ENCODE peak calls at places on chromosomes 16 and 17, in six cellular contexts. One of them, this sample, is unnamed. For H3K4me1, the result is how much of the 10 kb centered on the place peaks cover.

GRCh38 chr17:35265071-35265470 is 22.2 kb downstream of the SLFN5 start:
- DNase-seq in A549: no peak
- DNase-seq in fibroblast of lung: no peak
- DNase-seq in RWPE2: no peak
- DNase-seq in IMR-90: no peak
- DNase-seq in uterus: no peak
- DNase-seq in this sample: no peak

GRCh38 chr17:44982113-44982702 is 14.1 kb upstream of the C1QL1 start:
- DNase-seq in RWPE2: no peak
- DNase-seq in IMR-90: no peak
- DNase-seq in uterus: no peak
- DNase-seq in A549: no peak
- DNase-seq in fibroblast of lung: no peak
- DNase-seq in this sample: no peak

GRCh38 chr17:9227819-9228407 is 206.6 kb downstream of the NTN1 start:
- DNase-seq in RWPE2: no peak
- DNase-seq in fibroblast of lung: no peak
- DNase-seq in A549: no peak
- DNase-seq in uterus: no peak
- DNase-seq in IMR-90: no peak
- DNase-seq in this sample: no peak

GRCh38 chr16:50457423-50457822 is 88.6 kb upstream of the BRD7 start:
- DNase-seq in A549: no peak
- DNase-seq in uterus: no peak
- DNase-seq in fibroblast of lung: no peak
- DNase-seq in IMR-90: no peak
- DNase-seq in RWPE2: no peak
- DNase-seq in this sample: no peak

GRCh38 chr17:60993497-60993896 is 315.8 kb downstream of the BCAS3 start:
- DNase-seq in IMR-90: no peak
- DNase-seq in fibroblast of lung: no peak
- DNase-seq in RWPE2: no peak
- DNase-seq in uterus: no peak
- DNase-seq in A549: no peak
- DNase-seq in this sample: no peak

GRCh38 chr17:52209507-52209906 is 51.0 kb upstream of the CA10 start:
- DNase-seq in fibroblast of lung: no peak
- DNase-seq in RWPE2: no peak
- DNase-seq in IMR-90: no peak
- DNase-seq in uterus: no peak
- DNase-seq in A549: no peak
- DNase-seq in this sample: no peak

GRCh38 chr16:3080024-3080423 is 14.6 kb downstream of the IL32 start:
- DNase-seq in RWPE2: no peak
- DNase-seq in fibroblast of lung: no peak
- DNase-seq in IMR-90: no peak
- DNase-seq in A549: no peak
- DNase-seq in uterus: no peak
- DNase-seq in this sample: no peak

GRCh38 chr17:74713199-74713755 is 554 bp upstream of the CD300LF start:
- DNase-seq in IMR-90: no peak
- DNase-seq in fibroblast of lung: no peak
- DNase-seq in RWPE2: no peak
- DNase-seq in A549: no peak
- DNase-seq in uterus: no peak
- DNase-seq in this sample: no peak

GRCh38 chr17:41082565-41083136 is 1.3 kb upstream of the KRTAP4-7 start:
- DNase-seq in IMR-90: peak
- DNase-seq in RWPE2: no peak
- DNase-seq in uterus: no peak
- DNase-seq in fibroblast of lung: peak
- DNase-seq in A549: peak
- DNase-seq in this sample: no peak

GRCh38 chr16:81889896-81890634 is 111.0 kb downstream of the PLCG2 start:
- DNase-seq in RWPE2: no peak
- DNase-seq in IMR-90: peak
- DNase-seq in fibroblast of lung: peak
- DNase-seq in uterus: peak
- DNase-seq in A549: peak
- DNase-seq in this sample: peak

GRCh38 chr17:82879241-82879640 is 39.4 kb upstream of the ZNF750 start:
- DNase-seq in uterus: no peak
- DNase-seq in fibroblast of lung: no peak
- DNase-seq in RWPE2: no peak
- DNase-seq in IMR-90: no peak
- DNase-seq in A549: no peak
- DNase-seq in this sample: peak

GRCh38 chr16:28237754-28238357 is 26.1 kb upstream of the XPO6 start:
- DNase-seq in A549: peak
- DNase-seq in fibroblast of lung: no peak
- DNase-seq in uterus: no peak
- DNase-seq in RWPE2: no peak
- DNase-seq in IMR-90: no peak
- DNase-seq in this sample: no peak

GRCh38 chr17:80773243-80773991 is 218.2 kb upstream of the CHMP6 start:
- DNase-seq in IMR-90: peak
- DNase-seq in A549: no peak
- DNase-seq in uterus: no peak
- DNase-seq in RWPE2: no peak
- DNase-seq in fibroblast of lung: peak
- DNase-seq in this sample: no peak

GRCh38 chr16:54331241-54332002 is 44.8 kb upstream of the IRX3 start:
- DNase-seq in A549: no peak
- DNase-seq in IMR-90: no peak
- DNase-seq in fibroblast of lung: no peak
- DNase-seq in RWPE2: no peak
- DNase-seq in uterus: no peak
- DNase-seq in this sample: no peak

GRCh38 chr17:56918916-56919315 is 5.1 kb upstream of the TRIM25 start:
- DNase-seq in RWPE2: no peak
- DNase-seq in A549: no peak
- DNase-seq in IMR-90: no peak
- DNase-seq in uterus: no peak
- DNase-seq in fibroblast of lung: no peak
- DNase-seq in this sample: no peak

GRCh38 chr16:4021070-4021779 is 95.0 kb downstream of the ADCY9 start:
- DNase-seq in RWPE2: peak
- DNase-seq in fibroblast of lung: no peak
- DNase-seq in uterus: no peak
- DNase-seq in IMR-90: no peak
- DNase-seq in A549: peak
- DNase-seq in this sample: peak

GRCh38 chr17:55563363-55563762 is 52.1 kb upstream of the SMIM36 start:
- DNase-seq in uterus: no peak
- DNase-seq in A549: no peak
- DNase-seq in fibroblast of lung: no peak
- DNase-seq in RWPE2: no peak
- DNase-seq in IMR-90: no peak
- DNase-seq in this sample: no peak

GRCh38 chr16:88527186-88527936 is 42.8 kb upstream of the ZC3H18 start:
- DNase-seq in RWPE2: no peak
- DNase-seq in A549: peak
- DNase-seq in fibroblast of lung: peak
- DNase-seq in IMR-90: peak
- DNase-seq in uterus: peak
- DNase-seq in this sample: peak

GRCh38 chr16:64008131-64008530 is 1113.7 kb downstream of the CDH11 start:
- DNase-seq in uterus: no peak
- DNase-seq in A549: no peak
- DNase-seq in RWPE2: no peak
- DNase-seq in IMR-90: no peak
- DNase-seq in fibroblast of lung: no peak
- DNase-seq in this sample: no peak

GRCh38 chr17:21171309-21171922 is 42.5 kb downstream of the TMEM11 start:
- DNase-seq in RWPE2: no peak
- DNase-seq in IMR-90: no peak
- DNase-seq in fibroblast of lung: no peak
- DNase-seq in uterus: no peak
- DNase-seq in A549: no peak
- DNase-seq in this sample: no peak

GRCh38 chr17:56697190-56697589 is 103.7 kb downstream of the NOG start:
- DNase-seq in RWPE2: no peak
- DNase-seq in A549: no peak
- DNase-seq in IMR-90: no peak
- DNase-seq in uterus: no peak
- DNase-seq in fibroblast of lung: peak
- DNase-seq in this sample: no peak

GRCh38 chr17:66123163-66123562 is 68.8 kb downstream of the CEP112 start:
- DNase-seq in uterus: no peak
- DNase-seq in IMR-90: peak
- DNase-seq in RWPE2: no peak
- DNase-seq in fibroblast of lung: peak
- DNase-seq in A549: no peak
- DNase-seq in this sample: no peak

GRCh38 chr17:7703584-7704574 is 1.1 kb upstream of the EFNB3 start:
- DNase-seq in A549: peak
- DNase-seq in RWPE2: no peak
- DNase-seq in fibroblast of lung: peak
- DNase-seq in IMR-90: no peak
- DNase-seq in uterus: no peak
- DNase-seq in this sample: no peak

GRCh38 chr16:66508261-66508913 is 41.5 kb downstream of the TK2 start:
- DNase-seq in RWPE2: peak
- DNase-seq in A549: peak
- DNase-seq in fibroblast of lung: peak
- DNase-seq in IMR-90: no peak
- DNase-seq in uterus: peak
- DNase-seq in this sample: peak
- H3K4me1 ChIP-seq in RWPE2: half or more
- H3K4me1 ChIP-seq in A549: half or more
- H3K4me1 ChIP-seq in fibroblast of lung: under half
- H3K4me1 ChIP-seq in IMR-90: under half
- H3K4me1 ChIP-seq in uterus: under half
- H3K4me1 ChIP-seq in this sample: under half

GRCh38 chr17:58381124-58381838 is 29.3 kb upstream of the SUPT4H1 start:
- DNase-seq in uterus: no peak
- DNase-seq in RWPE2: no peak
- DNase-seq in A549: peak
- DNase-seq in IMR-90: no peak
- DNase-seq in fibroblast of lung: no peak
- DNase-seq in this sample: no peak
- H3K4me1 ChIP-seq in uterus: under half
- H3K4me1 ChIP-seq in RWPE2: under half
- H3K4me1 ChIP-seq in A549: half or more
- H3K4me1 ChIP-seq in IMR-90: under half
- H3K4me1 ChIP-seq in fibroblast of lung: under half
- H3K4me1 ChIP-seq in this sample: half or more

DNA sequence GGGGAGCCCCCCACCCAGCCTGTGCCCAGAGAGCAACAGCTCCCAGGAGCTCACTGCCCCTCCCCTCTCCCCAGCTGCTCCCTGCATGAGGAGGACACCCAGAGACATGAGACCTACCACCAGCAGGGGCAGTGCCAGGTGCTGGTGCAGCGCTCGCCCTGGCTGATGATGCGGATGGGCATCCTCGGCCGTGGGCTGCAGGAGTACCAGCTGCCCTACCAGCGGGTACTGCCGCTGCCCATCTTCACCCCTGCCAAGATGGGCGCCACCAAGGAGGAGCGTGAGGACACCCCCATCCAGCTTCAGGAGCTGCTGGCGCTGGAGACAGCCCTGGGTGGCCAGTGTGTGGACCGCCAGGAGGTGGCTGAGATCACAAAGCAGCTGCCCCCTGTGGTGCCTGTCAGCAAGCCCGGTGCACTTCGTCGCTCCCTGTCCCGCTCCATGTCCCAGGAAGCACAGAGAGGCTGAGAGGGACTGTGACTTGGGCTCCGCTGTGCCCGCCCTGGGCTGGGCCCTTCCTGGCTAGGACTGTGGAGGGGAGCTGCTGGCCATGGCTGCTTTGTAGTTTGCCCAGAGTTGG is 583 bp downstream of the TCAP start:
- DNase-seq in RWPE2: no peak
- DNase-seq in A549: peak
- DNase-seq in uterus: no peak
- DNase-seq in IMR-90: no peak
- DNase-seq in fibroblast of lung: no peak
- DNase-seq in this sample: peak
- H3K4me1 ChIP-seq in RWPE2: under half
- H3K4me1 ChIP-seq in A549: half or more
- H3K4me1 ChIP-seq in uterus: under half
- H3K4me1 ChIP-seq in IMR-90: under half
- H3K4me1 ChIP-seq in fibroblast of lung: under half
- H3K4me1 ChIP-seq in this sample: under half

DNA sequence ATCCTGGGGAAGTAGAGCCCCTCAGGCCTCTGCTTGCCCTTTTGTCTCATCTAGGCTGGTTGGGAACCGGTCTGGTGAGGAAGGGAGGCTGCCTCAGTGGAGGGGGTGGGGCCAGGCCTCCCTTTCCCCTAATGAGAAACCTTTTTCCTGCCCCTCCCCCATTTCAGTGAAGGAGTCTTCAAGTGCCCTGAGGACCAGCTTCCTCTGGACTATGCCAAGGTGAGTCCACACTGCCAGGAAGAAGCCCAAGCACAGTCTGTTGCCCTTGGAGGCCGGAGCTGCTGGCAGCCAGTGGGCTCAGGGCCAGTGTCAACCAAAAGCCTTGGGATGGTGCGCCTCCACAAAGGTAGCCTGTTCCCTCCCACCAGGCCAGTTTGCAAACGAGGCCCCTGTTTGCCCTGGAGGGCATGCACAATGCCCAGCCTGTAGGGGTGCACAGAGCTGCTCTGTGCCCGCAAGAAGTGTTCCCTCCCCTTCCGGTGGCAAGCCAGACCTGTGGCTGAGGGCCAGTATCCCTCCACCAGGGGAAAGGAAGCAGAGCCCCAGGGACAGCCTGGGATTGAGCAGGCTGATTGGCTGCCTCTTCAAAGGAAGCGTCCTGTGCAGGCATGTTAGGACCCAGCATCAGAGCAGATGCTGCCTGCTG is 3.4 kb downstream of the TRAF4 start:
- DNase-seq in A549: no peak
- DNase-seq in uterus: no peak
- DNase-seq in RWPE2: no peak
- DNase-seq in IMR-90: no peak
- DNase-seq in fibroblast of lung: no peak
- DNase-seq in this sample: no peak
- H3K4me1 ChIP-seq in A549: half or more
- H3K4me1 ChIP-seq in uterus: under half
- H3K4me1 ChIP-seq in RWPE2: under half
- H3K4me1 ChIP-seq in IMR-90: under half
- H3K4me1 ChIP-seq in fibroblast of lung: under half
- H3K4me1 ChIP-seq in this sample: under half

GRCh38 chr17:76560877-76561221 is 21.0 kb downstream of the PRCD start:
- DNase-seq in IMR-90: no peak
- DNase-seq in RWPE2: no peak
- DNase-seq in uterus: no peak
- DNase-seq in A549: no peak
- DNase-seq in fibroblast of lung: no peak
- DNase-seq in this sample: no peak
- H3K4me1 ChIP-seq in IMR-90: under half
- H3K4me1 ChIP-seq in RWPE2: under half
- H3K4me1 ChIP-seq in uterus: under half
- H3K4me1 ChIP-seq in A549: under half
- H3K4me1 ChIP-seq in fibroblast of lung: under half
- H3K4me1 ChIP-seq in this sample: under half